ENCODE peak calls at places on chromosomes 16 and 17, in five cellular contexts. K, E, X, O and G are unnamed samples.

GRCh38 chr16:75733305-75734141 is 7.2 kb upstream of the CPHXL start:
- DNase-seq in K (peak; percentile 56), E (peak; percentile 55), X (no peak), O (no peak), G (no peak)

GRCh38 chr16:13436641-13437423 is 483.1 kb upstream of the ERCC4 start:
- DNase-seq in K (no peak), E (no peak), X (peak; percentile 64), O (peak; percentile 12), G (no peak)

GRCh38 chr16:59886021-59886420 is 1151.9 kb upstream of the GOT2 start:
- DNase-seq in K (peak; percentile 46), E (peak; percentile 75), X (peak; percentile 73), O (no peak), G (no peak)

GRCh38 chr16:57475711-57476339 is 10.5 kb downstream of the DOK4 start:
- DNase-seq in K (no peak), E (peak; percentile 76), X (no peak), O (peak; percentile 57), G (peak; percentile 98)

GRCh38 chr16:27600386-27600785 is 50.4 kb downstream of the KATNIP start:
- DNase-seq in K (no peak), E (no peak), X (no peak), O (no peak), G (peak; percentile 76)

GRCh38 chr17:67246398-67246647 is 1.3 kb upstream of the HELZ start:
- DNase-seq in K (no peak), E (no peak), X (no peak), O (peak; percentile 71), G (no peak)

GRCh38 chr16:57760357-57761160 is 25.0 kb downstream of the KATNB1 start:
- DNase-seq in K (peak; percentile 42), E (peak; percentile 46), X (no peak), O (no peak), G (no peak)

GRCh38 chr16:85104821-85105391 is 7.4 kb downstream of the CIBAR2 start:
- DNase-seq in K (no peak), E (peak; percentile 49), X (no peak), O (no peak), G (no peak)

GRCh38 chr17:77840576-77841160 is 117.8 kb upstream of the TNRC6C start:
- DNase-seq in K (no peak), E (no peak), X (no peak), O (no peak), G (peak; percentile 48)

GRCh38 chr17:66915204-66915611 is 49.3 kb upstream of the CACNG4 start:
- DNase-seq in K (no peak), E (no peak), X (peak; percentile 64), O (no peak), G (peak; percentile 81)

GRCh38 chr17:55390364-55390977 is 31.2 kb downstream of the MMD start:
- DNase-seq in K (no peak), E (no peak), X (no peak), O (no peak), G (no peak)

GRCh38 chr16:56603589-56603988 is 4.8 kb upstream of the MT2A start:
- DNase-seq in K (no peak), E (peak; percentile 66), X (no peak), O (peak; percentile 64), G (peak; percentile 87)

GRCh38 chr17:17141860-17142552 is 64.1 kb downstream of the PLD6 start:
- DNase-seq in K (no peak), E (peak; percentile 73), X (peak; percentile 18), O (peak; percentile 35), G (peak; percentile 90)

GRCh38 chr17:77428020-77428781 is 287.4 kb downstream of the SEC14L1 start:
- DNase-seq in K (no peak), E (peak; percentile 62), X (no peak), O (no peak), G (no peak)

GRCh38 chr17:4947411-4948165 is 742 bp downstream of the PFN1 start:
- DNase-seq in K (peak; percentile 82), E (peak; percentile 85), X (peak; percentile 50), O (peak; percentile 60), G (peak; percentile 85)

GRCh38 chr16:11094838-11095565 is 150.6 kb downstream of the CLEC16A start:
- DNase-seq in K (no peak), E (no peak), X (no peak), O (no peak), G (no peak)

GRCh38 chr16:18932243-18932997 is 6.2 kb upstream of the SMG1 start:
- DNase-seq in K (no peak), E (no peak), X (peak; percentile 35), O (no peak), G (peak; percentile 20)

GRCh38 chr17:7290685-7291084 is 3.8 kb downstream of the YBX2 start:
- DNase-seq in K (no peak), E (no peak), X (no peak), O (no peak), G (no peak)

GRCh38 chr17:34634551-34635160 is 55.3 kb downstream of the TMEM132E start:
- DNase-seq in K (no peak), E (no peak), X (no peak), O (no peak), G (no peak)

GRCh38 chr16:29743827-29744531 is 1.8 kb downstream of the C16orf54 start:
- DNase-seq in K (peak; percentile 29), E (no peak), X (no peak), O (no peak), G (no peak)

GRCh38 chr17:20267459-20267842 is 199.9 kb downstream of the LGALS9B start:
- DNase-seq in K (no peak), E (no peak), X (no peak), O (no peak), G (peak; percentile 30)

GRCh38 chr17:80024206-80024972 is 11.3 kb downstream of the TBC1D16 start:
- DNase-seq in K (peak; percentile 35), E (no peak), X (peak; percentile 4), O (no peak), G (no peak)

GRCh38 chr16:19843371-19843770 is 41.3 kb downstream of the GPRC5B start:
- DNase-seq in K (no peak), E (no peak), X (peak; percentile 29), O (no peak), G (no peak)

GRCh38 chr17:78013683-78014467 is 55.4 kb downstream of the TNRC6C start:
- DNase-seq in K (no peak), E (no peak), X (peak; percentile 48), O (peak; percentile 88), G (peak; percentile 83)

GRCh38 chr16:48978501-48978900 is 303.1 kb downstream of the CBLN1 start:
- DNase-seq in K (no peak), E (no peak), X (peak; percentile 31), O (peak; percentile 39), G (no peak)

GRCh38 chr16:68644715-68645493 is at the start of gene CDH3:
- DNase-seq in K (no peak), E (peak; percentile 54), X (peak; percentile 97), O (peak; percentile 33), G (peak; percentile 97)

GRCh38 chr17:56737741-56738161 is 96.0 kb downstream of the C17orf67 start:
- DNase-seq in K (no peak), E (peak; percentile 55), X (peak; percentile 47), O (no peak), G (peak; percentile 70)

GRCh38 chr16:3444032-3444388 is 530 bp downstream of the NAA60 start:
- DNase-seq in K (no peak), E (no peak), X (peak; percentile 74), O (peak; percentile 68), G (peak; percentile 67)

GRCh38 chr17:18120461-18121053 is 12.0 kb downstream of the MYO15A start:
- DNase-seq in K (no peak), E (peak; percentile 43), X (no peak), O (no peak), G (no peak)

GRCh38 chr17:42191209-42191608 is 3.1 kb downstream of the GHDC start:
- DNase-seq in K (no peak), E (no peak), X (no peak), O (no peak), G (no peak)

GRCh38 chr16:55691771-55692170 is 36.0 kb downstream of the SLC6A2 start:
- DNase-seq in K (no peak), E (no peak), X (no peak), O (no peak), G (no peak)

GRCh38 chr17:2961446-2961845 is 102.0 kb downstream of the OR1D5 start:
- DNase-seq in K (no peak), E (no peak), X (no peak), O (peak; percentile 87), G (no peak)

GRCh38 chr17:2963332-2964027 is 99.9 kb downstream of the OR1D5 start:
- DNase-seq in K (no peak), E (no peak), X (no peak), O (no peak), G (peak; percentile 39)

GRCh38 chr17:2964028-2964356 is 99.4 kb downstream of the OR1D5 start:
- DNase-seq in K (no peak), E (no peak), X (no peak), O (no peak), G (peak; percentile 42)

GRCh38 chr17:2962729-2963128 is 100.7 kb downstream of the OR1D5 start:
- DNase-seq in K (no peak), E (no peak), X (no peak), O (no peak), G (no peak)

GRCh38 chr17:2962236-2962635 is 101.2 kb downstream of the OR1D5 start:
- DNase-seq in K (no peak), E (no peak), X (no peak), O (peak; percentile 77), G (no peak)
- H3K4me1 ChIP-seq in K (no peaks in the 10 kb centered on the region), E (no peaks in the 10 kb centered on the region), X (peaks cover 50% of the 10 kb centered on the region), O (peaks cover 69% of the 10 kb centered on the region), G (no peaks in the 10 kb centered on the region)

DNA sequence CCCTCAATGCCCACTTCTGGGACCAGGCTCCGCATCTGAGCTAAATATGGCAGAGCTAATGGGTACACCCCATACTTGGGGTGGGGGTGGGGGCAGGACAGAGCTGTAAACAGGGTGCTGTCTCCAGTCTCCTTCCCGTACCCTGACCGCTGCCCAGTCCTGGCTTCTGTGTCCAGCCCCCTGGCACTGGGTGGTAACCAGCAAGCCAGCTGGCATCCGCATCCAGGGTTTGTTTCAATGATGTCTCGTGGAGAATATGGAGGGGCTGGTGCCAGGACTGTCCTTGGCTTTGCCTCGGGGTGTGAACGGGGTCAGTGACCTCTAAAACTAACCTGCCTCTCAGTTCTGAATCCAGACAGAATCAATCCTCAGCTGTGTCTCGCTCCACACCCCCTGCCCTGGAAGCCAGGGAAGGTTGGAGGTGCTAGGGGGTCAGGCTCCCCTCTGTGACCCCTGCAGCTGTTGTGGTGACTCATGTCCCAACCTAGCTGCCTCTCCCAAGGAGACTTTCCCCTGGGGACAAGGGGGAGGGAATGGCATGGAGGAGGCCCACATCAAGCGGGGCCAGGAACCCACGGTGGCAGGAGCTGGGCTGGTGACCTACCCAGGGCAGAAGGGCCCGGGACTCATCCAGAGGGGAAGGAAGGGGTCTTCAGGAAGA is 1.5 kb upstream of the PNMT start:
- DNase-seq in K (peak; percentile 78), E (peak; percentile 83), X (no peak), O (peak; percentile 8), G (no peak)
- H3K4me1 ChIP-seq in K (no peaks in the 10 kb centered on the region), E (no peaks in the 10 kb centered on the region), X (peaks cover 6% of the 10 kb centered on the region), O (peaks cover 11% of the 10 kb centered on the region), G (no peaks in the 10 kb centered on the region)

GRCh38 chr16:47465919-47466630 is 4.9 kb downstream of the PHKB start:
- DNase-seq in K (no peak), E (no peak), X (no peak), O (no peak), G (no peak)
- H3K4me1 ChIP-seq in K (peaks cover 2% of the 10 kb centered on the region), E (peaks cover 6% of the 10 kb centered on the region), X (peaks cover 18% of the 10 kb centered on the region), O (peaks cover 3% of the 10 kb centered on the region), G (peaks cover 10% of the 10 kb centered on the region)

DNA sequence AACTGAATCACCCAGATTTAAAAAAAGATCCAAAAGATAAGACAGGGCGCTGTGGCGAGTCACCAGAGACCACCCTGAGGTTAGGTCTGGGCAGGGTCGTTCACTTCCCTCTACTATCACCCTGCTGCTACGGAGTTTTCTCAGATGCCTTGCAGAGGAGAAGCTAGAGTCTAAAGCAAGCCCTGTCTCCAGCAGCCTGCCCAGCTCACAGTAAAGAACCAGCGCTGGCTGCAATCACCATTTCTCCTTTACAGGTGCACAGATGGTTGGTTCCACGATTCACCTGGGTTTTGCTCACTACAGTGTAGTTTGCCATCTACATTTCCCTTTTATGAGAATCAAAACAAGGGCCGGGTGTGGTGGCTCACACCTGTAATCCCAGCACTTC is 71.3 kb downstream of the SRCIN1 start:
- DNase-seq in K (no peak), E (no peak), X (no peak), O (no peak), G (peak; percentile 52)
- H3K4me1 ChIP-seq in K (no peaks in the 10 kb centered on the region), E (no peaks in the 10 kb centered on the region), X (no peaks in the 10 kb centered on the region), O (no peaks in the 10 kb centered on the region), G (no peaks in the 10 kb centered on the region)